ENCODE peak calls at places on chromosomes 6 and 20, in five cellular contexts. H is right atrium auricular region, B is A549, V is uterus, J is ascending aorta. C is an unnamed sample.

GRCh38 chr6:168827484-168827883 is 386.5 kb downstream of the SMOC2 start:
- DNase-seq in H (no peak), B (no peak), V (no peak), J (no peak), C (no peak)

GRCh38 chr6:37006793-37007339 is 1.4 kb downstream of the FGD2 start:
- DNase-seq in H (no peak), B (no peak), V (no peak), J (no peak), C (no peak)

GRCh38 chr6:25556516-25556915 is 95.5 kb upstream of the SCGN start:
- DNase-seq in H (peak), B (peak), V (peak), J (peak), C (peak)

GRCh38 chr6:34248727-34249468 is at the start of gene SMIM29:
- DNase-seq in H (peak), B (peak), V (peak), J (peak), C (peak)

GRCh38 chr6:31898200-31899011 is 908 bp upstream of the EHMT2 start:
- DNase-seq in H (no peak), B (peak), V (no peak), J (no peak), C (no peak)

GRCh38 chr20:52783769-52784168 is 188.4 kb upstream of the TSHZ2 start:
- DNase-seq in H (no peak), B (no peak), V (no peak), J (no peak), C (no peak)

GRCh38 chr6:11830520-11830919 is 51.9 kb upstream of the ADTRP start:
- DNase-seq in H (no peak), B (no peak), V (no peak), J (no peak), C (no peak)

GRCh38 chr6:31889331-31889972 is 8.0 kb downstream of the EHMT2 start:
- DNase-seq in H (no peak), B (no peak), V (no peak), J (no peak), C (no peak)

GRCh38 chr6:161080263-161080970 is 88.8 kb downstream of the MAP3K4 start:
- DNase-seq in H (no peak), B (no peak), V (no peak), J (no peak), C (no peak)

DNA sequence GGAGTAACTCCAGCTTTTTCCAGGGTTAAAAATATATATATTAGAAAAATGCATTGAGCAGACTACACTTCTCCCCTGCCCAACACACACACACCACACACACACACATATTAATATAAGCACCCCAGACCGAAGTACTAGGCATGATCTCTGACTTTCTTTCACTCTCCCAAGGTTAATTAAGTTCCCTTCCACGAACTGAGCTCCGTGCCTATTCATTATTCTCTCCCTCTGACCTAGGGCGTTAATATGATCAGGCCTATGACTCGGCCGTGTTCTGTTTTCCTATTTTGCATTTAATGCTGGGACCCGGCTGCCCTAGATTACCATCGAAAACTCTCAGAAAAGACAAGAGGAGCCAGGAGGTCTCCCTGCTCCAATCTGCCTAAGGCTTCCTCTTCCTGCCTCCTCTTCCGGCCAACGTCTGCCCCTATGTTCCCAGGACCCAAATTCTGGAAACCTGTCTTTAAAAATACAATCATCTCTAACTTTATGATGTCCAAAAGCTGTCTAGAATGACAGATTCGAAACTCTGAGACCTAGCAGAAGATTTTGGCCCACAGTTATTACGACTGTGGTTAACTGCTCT is 6.1 kb upstream of the POU3F2 start:
- DNase-seq in H (no peak), B (no peak), V (no peak), J (no peak), C (no peak)
- H3K4me3 ChIP-seq in H (no peak), B (no peak), V (no peak), J (no peak), C (no peak)

GRCh38 chr6:111259089-111259831 is 172.0 kb downstream of the SLC16A10 start:
- DNase-seq in H (peak), B (peak), V (peak), J (peak), C (peak)

GRCh38 chr6:111254779-111255166 is 167.5 kb downstream of the SLC16A10 start:
- DNase-seq in H (no peak), B (no peak), V (no peak), J (no peak), C (no peak)

GRCh38 chr6:111253999-111254778 is 166.9 kb downstream of the SLC16A10 start:
- DNase-seq in H (no peak), B (no peak), V (no peak), J (no peak), C (no peak)

GRCh38 chr6:111258615-111259088 is 171.3 kb downstream of the SLC16A10 start:
- DNase-seq in H (no peak), B (no peak), V (no peak), J (no peak), C (no peak)

GRCh38 chr6:111256646-111257045 is 169.3 kb downstream of the SLC16A10 start:
- DNase-seq in H (no peak), B (no peak), V (no peak), J (no peak), C (no peak)
- TF ChIP-seq CTCF in H (no peak), B (peak), V (no peak), J (no peak), C (no peak)

DNA sequence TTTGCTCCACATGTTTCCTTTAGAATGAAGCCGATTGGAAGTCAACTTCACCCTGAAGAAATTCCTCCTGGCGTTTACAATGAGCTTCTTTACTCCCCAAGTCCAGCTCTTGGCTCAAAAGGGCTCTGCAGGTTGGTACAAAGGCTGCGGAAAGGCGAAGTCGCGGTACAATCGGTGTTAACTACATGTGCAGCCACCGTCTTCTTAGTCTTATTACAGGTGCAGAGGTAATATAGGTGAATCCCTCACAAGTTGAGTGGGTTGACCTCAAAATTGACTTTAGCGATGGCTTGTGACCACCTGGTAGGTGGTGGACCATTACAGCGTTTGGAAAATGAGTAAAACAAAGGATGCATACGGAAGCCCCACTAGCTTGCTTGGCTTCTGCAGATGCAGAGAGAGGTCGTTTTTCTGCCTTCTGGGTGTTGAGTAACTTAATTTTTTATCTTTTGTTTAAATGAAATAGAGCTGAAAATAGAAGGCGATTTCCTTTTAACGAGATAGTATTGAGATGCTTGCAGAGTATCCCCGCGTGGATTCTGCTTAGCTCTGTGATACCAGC is 98.0 kb downstream of the TRIM27 start:
- DNase-seq in H (no peak), B (no peak), V (no peak), J (no peak), C (no peak)
- H3K4me3 ChIP-seq in H (no peak), B (no peak), V (no peak), J (no peak), C (no peak)

DNA sequence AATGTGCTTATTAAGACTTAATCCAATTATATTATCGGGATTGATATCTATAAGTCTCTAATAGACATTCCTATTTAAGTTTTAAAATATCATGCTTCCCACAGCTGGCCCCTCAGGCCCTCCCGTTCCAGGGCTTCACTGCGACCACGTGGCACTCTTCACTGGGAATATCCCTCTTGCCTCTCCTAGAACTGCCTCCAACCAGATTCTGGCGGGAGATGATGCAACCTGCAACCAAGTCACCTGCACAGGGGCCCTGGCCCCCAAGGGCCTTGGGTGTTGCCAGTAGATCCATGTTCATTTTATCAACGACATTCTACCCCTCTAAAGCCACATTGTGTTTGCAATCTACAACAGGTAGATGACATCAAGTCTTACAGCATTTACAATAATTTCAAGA is 18.4 kb upstream of the RAMACL start:
- DNase-seq in H (peak), B (no peak), V (no peak), J (no peak), C (no peak)
- TF ChIP-seq CTCF in H (no peak), B (no peak), V (no peak), J (no peak), C (no peak)

GRCh38 chr6:165660881-165661415 is 2.1 kb downstream of the PDE10A start:
- DNase-seq in H (no peak), B (no peak), V (no peak), J (no peak), C (no peak)
- H3K4me3 ChIP-seq in H (peak), B (peak), V (peak), J (peak), C (no peak)

GRCh38 chr6:109453594-109454482 is 1.7 kb downstream of the MICAL1 start:
- DNase-seq in H (no peak), B (no peak), V (peak), J (peak), C (no peak)

GRCh38 chr6:109455502-109456282 is at the start of gene MICAL1:
- DNase-seq in H (no peak), B (peak), V (peak), J (peak), C (no peak)

GRCh38 chr6:109453156-109453555 is 2.4 kb downstream of the MICAL1 start:
- DNase-seq in H (no peak), B (no peak), V (no peak), J (no peak), C (no peak)

GRCh38 chr6:109455161-109455501 is 441 bp downstream of the MICAL1 start:
- DNase-seq in H (no peak), B (no peak), V (no peak), J (no peak), C (no peak)

DNA sequence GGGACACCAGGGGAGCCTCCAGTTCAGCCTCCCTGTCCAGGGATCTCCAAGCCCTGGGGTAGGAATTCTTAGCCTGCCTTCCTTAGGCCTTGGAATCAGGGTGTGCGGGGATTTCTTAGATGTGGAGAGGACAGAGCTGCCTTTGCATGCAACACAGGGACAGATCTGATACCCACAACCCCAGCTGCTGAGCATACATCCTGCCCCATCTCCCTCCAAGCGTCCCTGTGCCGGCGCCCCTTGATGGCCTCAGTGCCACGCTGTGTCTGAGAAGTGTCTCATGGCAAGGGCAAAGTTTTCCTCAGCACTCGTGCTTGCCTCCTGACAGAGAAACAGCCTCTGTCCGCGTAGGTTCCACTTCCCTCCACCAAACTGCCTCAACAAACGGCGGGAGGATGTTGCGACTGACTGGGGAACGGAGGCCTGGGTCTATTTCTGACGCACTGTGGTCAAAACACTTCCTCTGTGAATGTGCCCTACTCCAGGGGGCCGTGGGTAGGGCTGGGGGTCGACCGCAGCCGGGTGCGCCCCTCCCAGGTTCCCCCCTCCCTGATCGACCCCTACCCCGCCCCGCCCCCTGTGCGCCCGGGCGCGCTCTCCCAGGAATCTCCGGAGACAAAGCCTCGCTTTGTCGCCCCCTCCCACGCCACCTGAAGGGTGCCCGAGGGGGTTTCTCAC is 950 bp downstream of the MICAL1 start:
- DNase-seq in H (no peak), B (no peak), V (no peak), J (peak), C (no peak)
- TF ChIP-seq CTCF in H (no peak), B (no peak), V (no peak), J (no peak), C (no peak)